ENCODE peak calls at places on chromosome 17, in five cellular contexts. C, T, Z, U and W are unnamed samples.

GRCh38 chr17:16415031-16415924 is at the start of gene TRPV2:
- DNase-seq in Z (peak), T (no peak), C (no peak), U (peak), W (peak)

GRCh38 chr17:59617141-59617757 is 2.4 kb upstream of the CLTC start:
- DNase-seq in U (no peak), Z (no peak), C (no peak), T (no peak), W (no peak)

GRCh38 chr17:8162997-8163977 is 539 bp upstream of the VAMP2 start:
- DNase-seq in U (no peak), T (no peak), C (no peak), Z (peak), W (no peak)

GRCh38 chr17:66717680-66718079 is 117.2 kb upstream of the CACNG5 start:
- DNase-seq in U (no peak), T (no peak), C (no peak), Z (peak), W (peak)

GRCh38 chr17:11558681-11559234 is 39.5 kb upstream of the DNAH9 start:
- DNase-seq in Z (no peak), T (no peak), U (no peak), C (no peak), W (peak)

GRCh38 chr17:35284955-35285354 is 42.1 kb downstream of the SLFN5 start:
- DNase-seq in C (no peak), T (no peak), U (no peak), Z (no peak), W (no peak)

GRCh38 chr17:63150994-63151464 is 185.0 kb downstream of the TANC2 start:
- DNase-seq in U (no peak), Z (no peak), T (peak), C (peak), W (no peak)

GRCh38 chr17:66724581-66725341 is 110.2 kb upstream of the CACNG5 start:
- DNase-seq in C (peak), Z (no peak), T (no peak), U (no peak), W (no peak)

GRCh38 chr17:27294689-27295630 is 1.0 kb downstream of the WSB1 start:
- DNase-seq in T (peak), U (peak), C (peak), Z (peak), W (peak)

GRCh38 chr17:3888343-3889171 is 4.3 kb downstream of the CAMKK1 start:
- DNase-seq in U (no peak), C (peak), Z (peak), T (no peak), W (no peak)

GRCh38 chr17:11969565-11969964 is 27.7 kb downstream of the ZNF18 start:
- DNase-seq in T (no peak), C (no peak), U (no peak), Z (no peak), W (no peak)

GRCh38 chr17:8964801-8965393 is 610 bp downstream of the PIK3R5 start:
- DNase-seq in U (peak), Z (no peak), T (no peak), C (no peak), W (peak)

GRCh38 chr17:19384723-19385391 is 2.1 kb downstream of the MFAP4 start:
- DNase-seq in Z (peak), C (peak), U (no peak), T (no peak), W (no peak)

GRCh38 chr17:60231691-60232090 is 81.9 kb downstream of the CA4 start:
- DNase-seq in C (peak), U (no peak), Z (no peak), T (no peak), W (no peak)

GRCh38 chr17:61514491-61514890 is 62.3 kb downstream of the TBX4 start:
- DNase-seq in T (no peak), U (no peak), C (no peak), Z (no peak), W (no peak)

GRCh38 chr17:19579192-19579668 is 45.6 kb downstream of the SLC47A1 start:
- DNase-seq in Z (no peak), C (no peak), T (no peak), U (no peak), W (no peak)

GRCh38 chr17:5832886-5833285 is 237.3 kb upstream of the WSCD1 start:
- DNase-seq in T (no peak), U (no peak), C (no peak), Z (no peak), W (no peak)

GRCh38 chr17:20043034-20043433 is 33.9 kb downstream of the SPECC1 start:
- DNase-seq in U (no peak), T (no peak), C (no peak), Z (no peak), W (no peak)

GRCh38 chr17:13073013-13073412 is 55.2 kb upstream of the ELAC2 start:
- DNase-seq in Z (no peak), C (no peak), T (no peak), U (no peak), W (no peak)

GRCh38 chr17:17171991-17172939 is 33.9 kb downstream of the PLD6 start:
- DNase-seq in T (no peak), U (no peak), C (no peak), Z (no peak), W (no peak)

GRCh38 chr17:7843536-7844291 is 9.7 kb downstream of the KDM6B start:
- DNase-seq in Z (peak), T (peak), C (peak), U (peak), W (peak)

GRCh38 chr17:16881239-16881924 is 90.5 kb downstream of the TNFRSF13B start:
- DNase-seq in T (no peak), C (no peak), Z (no peak), U (no peak), W (no peak)

GRCh38 chr17:32335647-32336046 is 6.3 kb downstream of the C17orf75 start:
- DNase-seq in U (no peak), Z (no peak), C (peak), T (no peak), W (no peak)

GRCh38 chr17:48162305-48162934 is 54.9 kb downstream of the SNX11 start:
- DNase-seq in Z (no peak), T (no peak), C (no peak), U (no peak), W (no peak)

GRCh38 chr17:68182940-68183551 is 64.8 kb upstream of the AMZ2 start:
- DNase-seq in T (no peak), Z (peak), C (no peak), U (peak), W (peak)

GRCh38 chr17:7251330-7252175 is at the start of gene CTDNEP1:
- DNase-seq in T (peak), U (peak), Z (peak), C (peak), W (peak)

GRCh38 chr17:7589204-7589868 is 558 bp downstream of the SOX15 start:
- DNase-seq in U (peak), T (peak), C (peak), Z (peak), W (peak)

GRCh38 chr17:10357768-10358167 is 15.0 kb downstream of the MYH13 start:
- DNase-seq in T (no peak), U (no peak), C (no peak), Z (no peak), W (peak)

GRCh38 chr17:73901661-73902415 is 257.6 kb upstream of the SDK2 start:
- DNase-seq in Z (peak), C (peak), T (peak), U (no peak), W (no peak)

GRCh38 chr17:35540589-35541404 is 3.3 kb upstream of the SLFN12L start:
- DNase-seq in C (peak), U (no peak), T (no peak), Z (peak), W (no peak)

GRCh38 chr17:39563476-39563875 is 44.2 kb downstream of the NEUROD2 start:
- DNase-seq in T (no peak), C (no peak), Z (no peak), U (no peak), W (no peak)

GRCh38 chr17:64180674-64181073 is 50.7 kb upstream of the ERN1 start:
- DNase-seq in T (no peak), Z (peak), U (no peak), C (peak), W (no peak)
- TF ChIP-seq CTCF in T (no peak), Z (no peak), U (no peak), C (no peak), W (no peak)

GRCh38 chr17:80991645-80992076 is at the start of gene CHMP6:
- DNase-seq in U (peak), Z (peak), T (peak), C (peak), W (peak)
- TF ChIP-seq CTCF in U (no peak), Z (peak), T (peak), C (no peak), W (no peak)

DNA sequence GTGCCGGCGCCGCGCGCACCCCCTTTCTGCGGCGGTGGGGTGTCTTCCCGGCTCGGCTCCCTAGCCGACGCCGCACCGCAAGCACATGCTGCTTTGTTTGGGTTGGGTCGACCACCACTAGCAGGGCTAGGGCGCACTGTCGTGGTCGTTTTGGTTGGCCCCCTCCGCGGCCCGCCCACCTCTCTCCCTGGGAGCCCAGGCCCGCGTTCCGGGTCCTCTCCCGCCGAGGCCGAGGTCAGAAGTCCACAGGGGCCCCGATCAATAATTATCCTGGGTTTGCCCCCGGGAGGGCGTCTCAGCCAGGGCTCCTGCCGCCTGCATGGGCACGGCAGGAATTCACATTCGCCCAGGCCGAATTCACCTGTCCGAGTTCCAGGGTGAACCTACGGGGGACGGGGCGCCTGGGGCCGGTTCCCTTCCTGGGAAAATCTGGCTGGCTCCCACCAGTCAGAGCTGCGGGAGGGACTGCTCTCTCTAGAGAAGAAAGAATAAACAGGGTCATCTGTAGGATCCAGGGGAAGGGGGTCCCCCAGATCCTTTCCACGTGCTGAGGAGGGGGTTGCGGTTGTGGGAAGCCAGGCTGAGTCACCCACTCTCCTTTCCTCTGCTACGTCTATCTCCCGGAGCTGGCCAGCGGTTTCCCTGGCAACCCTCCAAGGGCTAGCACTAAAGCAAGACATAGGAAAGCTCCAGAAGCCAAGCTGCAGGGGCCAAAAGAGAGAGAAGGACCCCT is 584 bp upstream of the STAT5B start:
- DNase-seq in T (peak), C (peak), U (peak), Z (peak), W (no peak)
- TF ChIP-seq CTCF in T (no peak), C (no peak), U (no peak), Z (no peak), W (no peak)

DNA sequence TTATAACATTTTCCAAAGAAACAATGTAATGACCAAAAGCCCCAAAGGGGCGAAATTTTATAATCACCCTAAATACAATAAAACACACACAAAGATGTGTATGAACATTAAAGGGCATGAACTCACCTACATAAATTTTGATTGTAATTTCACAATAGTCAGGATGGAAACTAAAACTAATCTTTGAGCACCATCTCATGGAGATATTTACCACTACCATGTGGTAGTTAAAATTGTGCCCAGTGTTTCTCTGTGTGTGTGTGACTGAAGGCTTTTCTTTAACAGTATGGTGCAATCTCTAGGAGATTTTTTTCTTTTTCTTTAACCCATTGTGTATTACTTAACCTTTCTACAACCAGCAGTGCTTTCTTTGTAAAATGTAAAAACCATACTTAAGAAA is 19.7 kb upstream of the MEIOC start:
- DNase-seq in C (peak), T (no peak), U (no peak), Z (no peak), W (no peak)
- TF ChIP-seq CTCF in C (peak), T (peak), U (no peak), Z (peak), W (no peak)

GRCh38 chr17:76492989-76493501 is 8.2 kb downstream of the RHBDF2 start:
- DNase-seq in U (no peak), C (peak), Z (peak), T (no peak), W (peak)
- TF ChIP-seq CTCF in U (no peak), C (no peak), Z (no peak), T (no peak), W (no peak)

GRCh38 chr17:34201767-34202166 is 53.3 kb upstream of the CCL2 start:
- DNase-seq in T (no peak), Z (no peak), C (no peak), U (no peak), W (peak)

GRCh38 chr17:34199932-34200534 is 55.1 kb upstream of the CCL2 start:
- DNase-seq in Z (peak), U (peak), C (peak), T (peak), W (peak)

GRCh38 chr17:34203018-34203646 is 52.0 kb upstream of the CCL2 start:
- DNase-seq in Z (no peak), U (no peak), T (no peak), C (peak), W (no peak)

GRCh38 chr17:34199449-34199848 is 55.6 kb upstream of the CCL2 start:
- DNase-seq in T (no peak), U (no peak), C (no peak), Z (no peak), W (no peak)

DNA sequence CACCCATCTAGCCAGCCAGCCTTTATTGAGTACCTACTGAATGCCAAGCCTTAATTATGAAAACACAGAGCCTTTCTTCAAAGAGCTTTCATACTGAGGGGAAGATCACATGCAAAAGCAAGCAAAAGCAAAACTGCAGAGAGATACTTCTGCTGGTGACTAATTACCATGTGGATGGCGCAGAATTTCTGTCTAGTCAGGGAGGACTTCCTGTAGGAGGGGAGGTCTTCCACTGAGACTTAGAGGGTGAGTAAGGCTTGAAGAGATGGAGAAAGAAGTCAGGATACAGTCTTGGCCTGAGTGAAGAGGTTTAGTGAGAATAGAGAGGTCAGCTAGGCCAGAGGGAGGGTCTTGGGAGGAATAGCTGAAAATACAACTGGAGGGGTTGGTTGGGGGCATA is 53.9 kb upstream of the CCL2 start:
- DNase-seq in T (no peak), Z (no peak), U (no peak), C (peak), W (no peak)
- TF ChIP-seq CTCF in T (no peak), Z (no peak), U (no peak), C (no peak), W (no peak)

DNA sequence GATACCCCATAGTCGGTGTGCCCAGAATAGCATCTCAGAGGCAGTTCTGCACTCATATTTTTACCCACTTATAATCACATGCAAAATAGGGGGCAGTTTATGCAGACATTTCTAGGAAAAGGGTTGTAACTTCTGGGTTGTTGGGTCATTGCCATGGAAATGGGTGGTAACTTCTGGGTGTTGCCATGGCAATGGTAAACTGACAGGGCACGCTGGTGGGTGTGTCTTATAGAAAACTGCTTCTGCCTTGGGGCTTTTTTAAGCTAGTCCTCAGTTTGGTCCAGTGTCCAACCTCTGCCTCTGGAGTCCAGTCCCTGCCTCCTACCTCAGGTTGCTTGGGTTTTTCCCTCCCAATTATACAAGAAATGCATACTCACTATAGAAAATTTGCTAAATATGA is 7.4 kb upstream of the SPAG9 start:
- DNase-seq in C (no peak), T (no peak), U (no peak), Z (no peak), W (no peak)
- TF ChIP-seq CTCF in C (no peak), T (no peak), U (no peak), Z (no peak), W (no peak)

GRCh38 chr17:80393961-80394360 is 21.0 kb upstream of the ENDOV start:
- DNase-seq in Z (no peak), C (no peak), U (no peak), T (no peak), W (no peak)

GRCh38 chr17:80394629-80395216 is 20.2 kb upstream of the ENDOV start:
- DNase-seq in Z (no peak), U (no peak), C (no peak), T (no peak), W (no peak)

GRCh38 chr17:80393491-80393890 is 21.5 kb upstream of the ENDOV start:
- DNase-seq in T (no peak), Z (no peak), U (no peak), C (no peak), W (no peak)

GRCh38 chr17:80396680-80397387 is 18.1 kb upstream of the ENDOV start:
- DNase-seq in T (no peak), C (no peak), U (no peak), Z (no peak), W (no peak)

DNA sequence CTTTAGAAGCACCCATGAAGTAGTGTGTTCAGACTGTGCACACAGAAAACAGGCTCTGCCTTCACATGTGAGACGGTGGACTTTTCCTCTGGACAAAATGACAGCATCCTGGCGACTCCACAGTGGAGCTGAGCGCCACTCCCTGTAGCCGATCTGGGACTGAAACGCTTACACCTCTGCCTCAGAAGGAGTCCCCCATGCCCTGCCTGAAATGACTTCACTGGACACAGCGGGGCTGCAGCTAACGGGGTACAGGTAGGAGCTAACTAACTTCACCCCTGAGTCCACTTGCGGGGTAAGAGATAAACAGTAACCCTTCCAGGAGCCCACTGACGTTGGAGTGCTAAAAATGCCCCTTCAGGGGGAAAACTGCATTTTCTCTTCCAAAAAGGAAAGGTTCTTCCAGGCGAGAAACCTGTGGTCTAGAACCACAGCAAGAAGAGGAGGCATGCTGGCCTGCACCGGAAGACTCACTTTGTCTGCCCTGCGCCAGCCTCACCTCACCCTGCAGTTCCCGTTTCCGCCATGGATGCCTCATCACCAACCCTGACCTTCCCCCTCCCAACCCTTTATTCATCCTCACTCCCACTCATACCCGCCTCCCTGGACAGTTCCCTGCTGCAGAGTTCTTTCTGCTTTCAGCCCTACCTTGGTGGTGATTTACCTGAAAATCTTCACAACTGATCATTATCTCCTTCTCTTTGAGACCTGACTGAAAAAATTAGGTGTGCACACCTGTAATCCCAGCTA is 19.4 kb upstream of the ENDOV start:
- DNase-seq in U (no peak), C (peak), Z (no peak), T (no peak), W (no peak)
- TF ChIP-seq CTCF in U (no peak), C (no peak), Z (no peak), T (no peak), W (no peak)

GRCh38 chr17:82837586-82838320 is 2.1 kb downstream of the ZNF750 start:
- DNase-seq in U (no peak), Z (peak), C (no peak), T (no peak), W (no peak)

GRCh38 chr17:82835766-82836512 is 3.9 kb downstream of the ZNF750 start:
- DNase-seq in T (no peak), Z (no peak), C (no peak), U (no peak), W (no peak)

GRCh38 chr17:82838386-82839063 is 1.3 kb downstream of the ZNF750 start:
- DNase-seq in C (peak), Z (peak), U (no peak), T (no peak), W (no peak)

GRCh38 chr17:82835122-82835521 is 4.7 kb downstream of the ZNF750 start:
- DNase-seq in Z (no peak), T (no peak), U (no peak), C (no peak), W (no peak)

GRCh38 chr17:82836823-82837357 is 2.9 kb downstream of the ZNF750 start:
- DNase-seq in T (no peak), Z (no peak), U (no peak), C (peak), W (no peak)
- TF ChIP-seq CTCF in T (peak), Z (no peak), U (no peak), C (peak), W (no peak)